ENCODE peak calls at places on chromosomes 2 and 18, in ten cellular contexts. G is lower lobe of right lung; B is kidney epithelial cell; X is WERI-Rb-1; N is hepatocyte; T is psoas muscle; J is fibroblast of mammary gland; M is HFF-Myc; R is astrocyte of the spinal cord; E is CD8-positive, alpha-beta memory T cell. Q is an unnamed sample.
A peak's percentile ranks its signal among the peaks of the same experiment; 100 is the strongest.

GRCh38 chr2:37377187-37377532 is 32.7 kb downstream of the QPCT start:
- DNase-seq in J (peak; percentile 83), B (no peak), M (no peak), N (peak; percentile 12), T (no peak), E (no peak), R (peak; percentile 73), X (no peak), G (no peak), Q (no peak)

GRCh38 chr18:3889803-3890202 is 439.8 kb downstream of the TGIF1 start:
- DNase-seq in E (no peak), R (peak; percentile 91), J (peak; percentile 88), M (no peak), N (peak; percentile 23), T (no peak), B (no peak), G (no peak), X (no peak), Q (no peak)

GRCh38 chr2:159744363-159744762 is 32.1 kb downstream of the MARCHF7 start:
- DNase-seq in J (no peak), R (peak; percentile 20), B (no peak), T (no peak), E (no peak), G (no peak), N (no peak), X (no peak), M (no peak), Q (no peak)

GRCh38 chr2:10256525-10257031 is 46.1 kb upstream of the HPCAL1 start:
- DNase-seq in T (no peak), N (no peak), E (no peak), G (peak; percentile 38), M (no peak), R (no peak), X (no peak), J (no peak), B (no peak), Q (no peak)

GRCh38 chr18:32441536-32441935 is 29.1 kb downstream of the GAREM1 start:
- DNase-seq in X (no peak), T (no peak), N (no peak), M (no peak), B (no peak), E (no peak), G (no peak), J (peak; percentile 57), R (peak; percentile 68), Q (no peak)

GRCh38 chr18:45568017-45568416 is 47.3 kb upstream of the SLC14A2 start:
- DNase-seq in B (no peak), N (no peak), E (no peak), T (no peak), M (no peak), R (no peak), J (no peak), X (no peak), G (no peak), Q (no peak)

GRCh38 chr18:52888014-52888413 is 548.0 kb downstream of the DCC start:
- DNase-seq in B (no peak), R (no peak), G (no peak), M (no peak), E (no peak), N (no peak), J (no peak), X (no peak), T (no peak), Q (no peak)

GRCh38 chr18:50847192-50847591 is 27.4 kb upstream of the MRO start:
- DNase-seq in N (no peak), R (peak; percentile 66), G (no peak), J (peak; percentile 85), B (no peak), M (no peak), E (no peak), T (no peak), X (no peak), Q (no peak)

GRCh38 chr2:106982350-106982749 is 96.4 kb upstream of the ST6GAL2 start:
- DNase-seq in E (no peak), R (peak; percentile 43), N (no peak), X (no peak), B (no peak), M (no peak), T (no peak), G (no peak), J (peak; percentile 39), Q (no peak)

GRCh38 chr2:85468704-85469349 is 50.3 kb downstream of the SH2D6 start:
- DNase-seq in G (no peak), E (no peak), M (peak; percentile 17), T (no peak), J (peak; percentile 61), B (peak; percentile 70), N (peak; percentile 56), R (peak; percentile 65), X (no peak), Q (peak; percentile 74)

GRCh38 chr2:10009811-10010781 is 33.3 kb upstream of the KLF11 start:
- DNase-seq in T (peak; percentile 90), B (no peak), N (no peak), M (no peak), G (peak; percentile 72), J (peak; percentile 74), R (peak; percentile 5), X (peak; percentile 8), E (no peak), Q (no peak)

GRCh38 chr2:135820003-135820618 is 16.9 kb downstream of the LCT start:
- DNase-seq in M (no peak), J (peak; percentile 36), T (no peak), R (peak; percentile 79), X (no peak), B (no peak), N (no peak), G (no peak), E (peak; percentile 64), Q (no peak)

GRCh38 chr2:218400167-218400929 is 680 bp downstream of the CTDSP1 start:
- DNase-seq in J (no peak), G (peak; percentile 76), R (peak; percentile 13), X (peak; percentile 55), B (no peak), N (peak; percentile 56), M (no peak), T (peak; percentile 79), E (peak; percentile 55), Q (no peak)

GRCh38 chr2:148989882-148990493 is 48.5 kb upstream of the LYPD6B start:
- DNase-seq in T (no peak), G (no peak), B (peak; percentile 50), N (peak; percentile 83), J (peak; percentile 84), E (peak; percentile 51), X (peak; percentile 66), R (peak; percentile 82), M (peak; percentile 49), Q (peak; percentile 48)

GRCh38 chr2:202178342-202178958 is 59.9 kb downstream of the SUMO1 start:
- DNase-seq in G (no peak), B (no peak), T (no peak), R (peak; percentile 81), E (peak; percentile 49), X (peak; percentile 57), N (peak; percentile 80), J (peak; percentile 75), M (peak; percentile 43), Q (no peak)

DNA sequence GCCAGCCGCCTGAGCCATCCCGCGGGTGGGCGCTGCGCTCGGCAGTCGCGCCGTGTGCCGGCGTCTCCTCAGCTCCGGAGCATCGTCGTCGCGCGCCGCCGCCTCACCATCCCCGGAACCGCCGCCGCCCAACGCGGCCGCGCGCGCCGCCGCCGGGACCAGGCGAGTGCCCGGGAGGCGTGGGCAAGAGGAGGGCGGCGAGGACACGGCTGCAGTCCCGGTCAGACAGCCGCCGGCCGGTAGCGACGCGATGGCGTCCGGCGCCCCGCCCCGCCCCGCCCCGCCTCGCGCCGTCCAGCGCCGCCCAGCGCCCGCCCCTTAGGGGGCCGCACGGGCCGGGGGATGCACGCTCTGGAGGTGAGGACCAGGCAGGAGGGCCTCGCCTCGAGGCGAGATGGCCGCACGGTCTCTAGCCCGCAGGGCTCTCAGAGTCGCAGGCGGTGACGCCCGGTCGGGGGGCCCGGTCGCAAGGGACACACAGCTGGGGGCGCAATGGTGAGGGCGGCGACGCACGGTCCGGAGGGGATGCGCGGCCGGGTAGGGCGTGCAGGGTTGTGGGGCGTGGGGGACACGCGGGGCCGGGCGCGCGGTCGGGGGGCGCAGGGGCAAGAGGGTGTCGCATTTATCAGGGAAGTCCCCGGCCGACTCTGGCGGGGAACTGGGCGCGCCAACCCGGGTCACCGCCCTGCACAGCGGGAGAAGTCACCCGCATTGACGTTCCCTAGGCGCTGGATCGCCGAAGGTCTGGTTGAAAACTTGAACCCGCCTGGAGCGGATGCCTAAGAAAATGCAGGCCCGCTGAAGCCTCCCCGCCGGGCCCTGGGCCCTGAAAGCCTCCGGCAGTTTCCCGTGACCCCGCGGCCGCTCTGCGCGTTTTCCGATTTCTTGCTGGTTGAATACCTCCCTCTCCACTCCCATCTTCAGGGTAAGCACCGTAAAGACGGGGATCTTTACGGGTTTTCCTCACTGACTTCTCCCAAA is at the start of gene SPIRE1:
- DNase-seq in J (peak; percentile 55), G (peak; percentile 86), E (peak; percentile 19), T (peak; percentile 86), N (peak; percentile 85), R (peak; percentile 59), X (peak; percentile 78), B (no peak), M (no peak), Q (no peak)
- H3K4me3 ChIP-seq in J (peak within 1 kb of the TSS; percentile 84), G (peak within 1 kb of the TSS; percentile 79), E (peak within 1 kb of the TSS; percentile 59), T (peak within 1 kb of the TSS; percentile 93), N (peak within 1 kb of the TSS; percentile 92), R (peak within 1 kb of the TSS; percentile 62), X (peak within 1 kb of the TSS; percentile 91), B (peak within 1 kb of the TSS; percentile 91), M (peak within 1 kb of the TSS; percentile 77), Q (peak within 1 kb of the TSS; percentile 71)

GRCh38 chr2:133377021-133377481 is 191.2 kb downstream of the NCKAP5 start:
- DNase-seq in E (no peak), M (no peak), X (no peak), J (no peak), N (no peak), G (no peak), R (peak; percentile 49), T (no peak), B (no peak), Q (no peak)
- H3K4me3 ChIP-seq in E (no peak overlapping the region), M (no peak overlapping the region), X (no peak overlapping the region), J (no peak overlapping the region), N (no peak overlapping the region), G (no peak overlapping the region), R (no peak overlapping the region), T (no peak overlapping the region), B (no peak overlapping the region), Q (no peak overlapping the region)

GRCh38 chr2:232634319-232635150 is 1.1 kb downstream of the EFHD1 start:
- DNase-seq in T (peak; percentile 62), J (no peak), M (no peak), E (no peak), G (no peak), R (no peak), X (no peak), B (no peak), N (no peak), Q (peak; percentile 39)
- H3K4me3 ChIP-seq in T (peak overlapping the region; percentile 72), J (no peak overlapping the region), M (no peak overlapping the region), E (no peak overlapping the region), G (peak overlapping the region; percentile 60), R (peak overlapping the region; percentile 52), X (peak overlapping the region; percentile 90), B (peak overlapping the region; percentile 50), N (peak overlapping the region; percentile 51), Q (peak overlapping the region; percentile 76)

DNA sequence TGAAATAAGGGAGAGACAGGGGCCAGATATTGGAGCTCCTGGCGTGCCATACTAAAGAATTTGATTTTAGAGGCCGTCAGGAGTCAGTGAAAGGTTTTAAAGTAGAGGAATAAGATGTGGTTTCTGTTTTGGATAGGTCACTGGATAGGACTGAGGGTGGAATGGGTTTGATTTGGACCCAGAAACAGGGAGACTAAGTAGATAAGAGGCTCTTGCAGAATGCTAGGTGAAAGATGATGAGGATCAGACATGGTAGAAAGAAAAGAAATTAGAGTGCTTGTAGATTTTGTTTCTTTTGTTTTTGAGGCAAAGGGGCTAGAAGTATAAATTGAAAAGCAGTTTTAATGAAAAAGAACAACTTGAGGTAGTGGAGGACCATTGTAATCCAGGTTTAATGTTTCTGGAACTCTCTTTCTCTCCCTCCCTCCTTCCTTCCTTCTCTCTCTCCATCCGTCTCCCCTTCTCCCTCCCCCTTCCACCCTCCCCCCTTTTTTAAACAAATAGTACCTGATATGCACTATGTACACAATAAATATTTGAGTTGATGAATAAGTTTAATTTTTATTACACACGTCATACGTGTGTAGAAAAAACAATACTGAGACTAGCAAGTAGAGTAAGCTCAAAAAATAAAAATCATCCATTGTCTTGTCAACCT is 1.9 kb downstream of the NDUFV2 start:
- DNase-seq in T (no peak), R (no peak), J (no peak), G (no peak), N (no peak), B (no peak), E (no peak), M (no peak), X (no peak), Q (no peak)
- H3K4me3 ChIP-seq in T (peak overlapping the region; percentile 93), R (peak overlapping the region; percentile 82), J (peak overlapping the region; percentile 85), G (peak overlapping the region; percentile 68), N (peak overlapping the region; percentile 87), B (peak overlapping the region; percentile 83), E (peak overlapping the region; percentile 70), M (peak overlapping the region; percentile 72), X (peak overlapping the region; percentile 83), Q (peak overlapping the region; percentile 88)